ENCODE peak calls at places on chromosomes 3 and 15, in four cellular contexts. One of them, this sample, is unnamed.

GRCh38 chr15:100116416-100117190 is 225.2 kb downstream of the ADAMTS17 start:
- DNase-seq in stimulated activated CD4-positive, alpha-beta T cell treated with anti-CD3 and anti-CD28 coated beads, Interleukin-4, amount 100 ng/mL, for 24 hours: no peak
- DNase-seq in HepG2: no peak
- DNase-seq in AG08395: no peak
- DNase-seq in this sample: no peak

GRCh38 chr15:55775316-55775715 is 32.4 kb upstream of the PRTG start:
- DNase-seq in HepG2: no peak
- DNase-seq in stimulated activated CD4-positive, alpha-beta T cell treated with anti-CD3 and anti-CD28 coated beads, Interleukin-4, amount 100 ng/mL, for 24 hours: no peak
- DNase-seq in AG08395: no peak
- DNase-seq in this sample: peak; percentile 6

GRCh38 chr3:178856804-178857203 is 214.8 kb downstream of the ZMAT3 start:
- DNase-seq in AG08395: no peak
- DNase-seq in stimulated activated CD4-positive, alpha-beta T cell treated with anti-CD3 and anti-CD28 coated beads, Interleukin-4, amount 100 ng/mL, for 24 hours: no peak
- DNase-seq in HepG2: no peak
- DNase-seq in this sample: no peak

GRCh38 chr15:95295311-95295710 is 1035.2 kb upstream of the NR2F2 start:
- DNase-seq in AG08395: no peak
- DNase-seq in stimulated activated CD4-positive, alpha-beta T cell treated with anti-CD3 and anti-CD28 coated beads, Interleukin-4, amount 100 ng/mL, for 24 hours: no peak
- DNase-seq in HepG2: no peak
- DNase-seq in this sample: no peak

GRCh38 chr3:110995461-110996226 is 76.0 kb upstream of the NECTIN3 start:
- DNase-seq in HepG2: peak; percentile 58
- DNase-seq in stimulated activated CD4-positive, alpha-beta T cell treated with anti-CD3 and anti-CD28 coated beads, Interleukin-4, amount 100 ng/mL, for 24 hours: no peak
- DNase-seq in AG08395: peak; percentile 47
- DNase-seq in this sample: peak; percentile 62

GRCh38 chr3:196868297-196868661 is 559 bp downstream of the SENP5 start:
- DNase-seq in HepG2: peak; percentile 20
- DNase-seq in stimulated activated CD4-positive, alpha-beta T cell treated with anti-CD3 and anti-CD28 coated beads, Interleukin-4, amount 100 ng/mL, for 24 hours: peak; percentile 15
- DNase-seq in AG08395: peak; percentile 29
- DNase-seq in this sample: no peak

GRCh38 chr15:76286231-76286879 is 24.9 kb downstream of the ETFA start:
- DNase-seq in AG08395: no peak
- DNase-seq in stimulated activated CD4-positive, alpha-beta T cell treated with anti-CD3 and anti-CD28 coated beads, Interleukin-4, amount 100 ng/mL, for 24 hours: peak; percentile 23
- DNase-seq in HepG2: no peak
- DNase-seq in this sample: no peak

GRCh38 chr15:55168350-55168974 is 28.3 kb downstream of the RSL24D1 start:
- DNase-seq in HepG2: peak; percentile 83
- DNase-seq in AG08395: peak; percentile 74
- DNase-seq in stimulated activated CD4-positive, alpha-beta T cell treated with anti-CD3 and anti-CD28 coated beads, Interleukin-4, amount 100 ng/mL, for 24 hours: peak; percentile 56
- DNase-seq in this sample: peak; percentile 57

GRCh38 chr3:196638922-196639516 is 475 bp upstream of the NRROS start:
- DNase-seq in HepG2: no peak
- DNase-seq in AG08395: peak; percentile 6
- DNase-seq in stimulated activated CD4-positive, alpha-beta T cell treated with anti-CD3 and anti-CD28 coated beads, Interleukin-4, amount 100 ng/mL, for 24 hours: no peak
- DNase-seq in this sample: no peak

GRCh38 chr3:50246517-50246954 is 10.5 kb downstream of the GNAI2 start:
- DNase-seq in HepG2: no peak
- DNase-seq in stimulated activated CD4-positive, alpha-beta T cell treated with anti-CD3 and anti-CD28 coated beads, Interleukin-4, amount 100 ng/mL, for 24 hours: peak; percentile 90
- DNase-seq in AG08395: peak; percentile 80
- DNase-seq in this sample: peak; percentile 99

GRCh38 chr3:29279830-29280229 is 1.0 kb upstream of the RBMS3 start:
- DNase-seq in stimulated activated CD4-positive, alpha-beta T cell treated with anti-CD3 and anti-CD28 coated beads, Interleukin-4, amount 100 ng/mL, for 24 hours: no peak
- DNase-seq in AG08395: peak; percentile 10
- DNase-seq in HepG2: no peak
- DNase-seq in this sample: no peak

GRCh38 chr15:40487816-40488682 is 17.3 kb downstream of the CHST14 start:
- DNase-seq in HepG2: no peak
- DNase-seq in stimulated activated CD4-positive, alpha-beta T cell treated with anti-CD3 and anti-CD28 coated beads, Interleukin-4, amount 100 ng/mL, for 24 hours: no peak
- DNase-seq in AG08395: no peak
- DNase-seq in this sample: no peak

GRCh38 chr15:68319997-68320396 is 42.5 kb downstream of the FEM1B start:
- DNase-seq in HepG2: no peak
- DNase-seq in AG08395: no peak
- DNase-seq in stimulated activated CD4-positive, alpha-beta T cell treated with anti-CD3 and anti-CD28 coated beads, Interleukin-4, amount 100 ng/mL, for 24 hours: no peak
- DNase-seq in this sample: no peak

GRCh38 chr3:32288819-32289218 is 50.3 kb downstream of the CMTM8 start:
- DNase-seq in AG08395: no peak
- DNase-seq in stimulated activated CD4-positive, alpha-beta T cell treated with anti-CD3 and anti-CD28 coated beads, Interleukin-4, amount 100 ng/mL, for 24 hours: peak; percentile 17
- DNase-seq in HepG2: no peak
- DNase-seq in this sample: no peak

GRCh38 chr3:16897254-16897926 is 12.6 kb downstream of the PLCL2 start:
- DNase-seq in stimulated activated CD4-positive, alpha-beta T cell treated with anti-CD3 and anti-CD28 coated beads, Interleukin-4, amount 100 ng/mL, for 24 hours: peak; percentile 40
- DNase-seq in HepG2: no peak
- DNase-seq in AG08395: peak; percentile 24
- DNase-seq in this sample: peak; percentile 71

This sample was measured in HFFc6.